ENCODE peak calls at places on chromosomes 7 and 10, in five cellular contexts. U is HCT116, I is stomach, P is A549, J is GM12891. F is an unnamed sample.

GRCh38 chr7:65968256-65969185 is 13.5 kb downstream of the GUSB start:
- DNase-seq in I (no peak), J (no peak), U (no peak), P (no peak), F (no peak)

GRCh38 chr7:12646139-12646538 is 41.3 kb upstream of the ARL4A start:
- DNase-seq in I (no peak), J (no peak), P (no peak), U (no peak), F (no peak)

GRCh38 chr7:151018421-151019129 is 5.7 kb downstream of the ATG9B start:
- DNase-seq in P (no peak), I (peak), U (no peak), J (no peak), F (no peak)

GRCh38 chr7:158829021-158829341 is 328 bp downstream of the ESYT2 start:
- DNase-seq in I (peak), U (no peak), J (peak), P (peak), F (peak)

GRCh38 chr10:98589691-98590090 is 143.0 kb upstream of the HPS1 start:
- DNase-seq in I (no peak), U (no peak), J (no peak), P (no peak), F (no peak)

GRCh38 chr10:48608926-48609325 is 4.1 kb upstream of the ARHGAP22 start:
- DNase-seq in U (no peak), I (no peak), P (no peak), J (no peak), F (no peak)

GRCh38 chr10:16520900-16521299 is 779 bp downstream of the C1QL3 start:
- DNase-seq in I (peak), U (no peak), J (peak), P (no peak), F (peak)

GRCh38 chr7:54839538-54840213 is 80.7 kb upstream of the SEC61G start:
- DNase-seq in P (peak), I (peak), J (no peak), U (peak), F (no peak)

GRCh38 chr7:6392712-6393666 is 54.8 kb downstream of the DAGLB start:
- DNase-seq in U (peak), J (no peak), I (peak), P (peak), F (peak)

GRCh38 chr10:124446830-124447740 is 2.8 kb downstream of the NKX1-2 start:
- DNase-seq in J (no peak), I (no peak), U (no peak), P (no peak), F (no peak)

GRCh38 chr10:18860591-18861205 is 187.9 kb upstream of the MALRD1 start:
- DNase-seq in U (no peak), J (no peak), I (no peak), P (no peak), F (no peak)

GRCh38 chr10:115935731-115936130 is 337.3 kb downstream of the GFRA1 start:
- DNase-seq in U (no peak), P (no peak), I (no peak), J (no peak), F (no peak)

GRCh38 chr7:2019693-2020511 is 212.8 kb downstream of the MAD1L1 start:
- DNase-seq in P (no peak), J (peak), U (no peak), I (no peak), F (no peak)

GRCh38 chr7:50632561-50633413 is 67.6 kb upstream of the DDC start:
- DNase-seq in P (peak), J (peak), U (peak), I (peak), F (no peak)

GRCh38 chr10:63423489-63423888 is 42.3 kb downstream of the JMJD1C start:
- DNase-seq in U (no peak), J (no peak), I (no peak), P (no peak), F (no peak)
- TF ChIP-seq POLR2A in U (no peak), J (no peak), I (no peak), P (no peak), F (no peak)

DNA sequence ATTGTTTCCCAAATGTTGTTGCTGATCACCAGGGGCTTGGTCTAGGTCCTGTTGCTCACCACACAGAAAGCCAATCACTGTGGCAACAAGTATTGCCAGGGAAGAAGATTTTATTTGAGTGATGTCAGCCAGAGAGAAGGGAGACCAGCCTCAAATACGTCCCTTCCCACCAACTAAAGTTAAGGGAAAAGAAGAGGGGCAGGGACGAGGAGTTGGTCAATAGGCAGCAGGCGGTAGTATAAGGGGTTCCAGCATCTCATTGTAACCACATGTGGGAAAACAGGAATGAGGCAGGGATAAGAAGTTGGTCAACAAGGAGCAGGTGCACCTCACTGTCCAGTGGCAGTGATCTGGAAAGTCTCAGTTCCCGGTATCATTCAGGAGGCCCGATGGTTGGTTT is 138.9 kb upstream of the KCNMA1 start:
- DNase-seq in U (no peak), I (no peak), P (no peak), J (no peak), F (no peak)
- TF ChIP-seq POLR2A in U (no peak), I (no peak), P (no peak), J (no peak), F (no peak)

GRCh38 chr7:40815512-40815911 is 680.7 kb downstream of the SUGCT start:
- DNase-seq in U (no peak), I (no peak), P (no peak), J (no peak), F (no peak)
- TF ChIP-seq POLR2A in U (no peak), I (no peak), P (no peak), J (no peak), F (no peak)

GRCh38 chr10:60778214-60778977 is at the start of gene CDK1:
- DNase-seq in J (peak), I (peak), U (peak), P (peak), F (peak)
- TF ChIP-seq POLR2A in J (peak), I (no peak), U (peak), P (peak), F (peak)

DNA sequence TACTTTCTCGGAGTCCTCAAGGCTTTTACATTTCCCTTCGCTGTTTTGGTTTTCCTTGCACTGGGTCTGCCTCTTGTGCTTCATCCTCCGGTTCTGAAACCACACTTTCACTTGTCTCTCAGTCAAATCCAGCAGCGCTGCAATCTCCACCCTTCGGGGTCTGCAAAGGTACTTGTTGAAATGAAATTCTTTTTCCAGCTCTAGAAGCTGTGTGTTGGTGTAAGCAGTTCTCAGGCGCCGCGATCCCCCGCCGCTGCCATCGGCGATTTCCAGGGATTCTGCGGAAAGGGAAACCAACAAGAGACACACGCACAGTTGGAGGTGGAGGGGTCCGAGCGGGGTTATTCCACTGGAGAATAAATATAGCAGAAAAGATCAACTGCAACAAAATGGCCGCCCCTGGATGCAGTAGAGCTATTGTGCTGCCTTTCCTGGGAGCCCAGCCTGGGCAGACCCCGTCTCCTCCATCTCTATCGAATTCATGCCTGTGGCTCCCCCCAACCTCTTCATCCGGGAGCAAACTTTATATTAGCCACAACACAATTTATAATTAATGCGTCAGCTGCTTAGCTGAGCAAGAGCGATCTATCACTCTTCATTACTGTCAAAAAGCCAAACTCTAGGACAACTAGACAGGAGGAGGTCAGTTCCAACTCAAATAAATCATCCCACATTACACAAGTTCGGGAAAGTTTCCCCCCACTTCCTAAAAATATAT is 1.1 kb downstream of the HOXA2 start:
- DNase-seq in I (no peak), P (no peak), J (no peak), U (no peak), F (no peak)
- TF ChIP-seq POLR2A in I (no peak), P (no peak), J (no peak), U (no peak), F (no peak)

GRCh38 chr10:44974628-44975431 is 3.8 kb downstream of the DEPP1 start:
- DNase-seq in J (peak), I (peak), P (peak), U (peak), F (peak)
- TF ChIP-seq POLR2A in J (no peak), I (no peak), P (no peak), U (no peak), F (no peak)

GRCh38 chr7:40436761-40437160 is 302.0 kb downstream of the SUGCT start:
- DNase-seq in I (no peak), P (no peak), U (no peak), J (no peak), F (no peak)

GRCh38 chr7:40437936-40438634 is 303.3 kb downstream of the SUGCT start:
- DNase-seq in I (no peak), U (no peak), P (no peak), J (no peak), F (no peak)

GRCh38 chr7:40432046-40432445 is 297.2 kb downstream of the SUGCT start:
- DNase-seq in P (no peak), I (no peak), U (no peak), J (no peak), F (no peak)

DNA sequence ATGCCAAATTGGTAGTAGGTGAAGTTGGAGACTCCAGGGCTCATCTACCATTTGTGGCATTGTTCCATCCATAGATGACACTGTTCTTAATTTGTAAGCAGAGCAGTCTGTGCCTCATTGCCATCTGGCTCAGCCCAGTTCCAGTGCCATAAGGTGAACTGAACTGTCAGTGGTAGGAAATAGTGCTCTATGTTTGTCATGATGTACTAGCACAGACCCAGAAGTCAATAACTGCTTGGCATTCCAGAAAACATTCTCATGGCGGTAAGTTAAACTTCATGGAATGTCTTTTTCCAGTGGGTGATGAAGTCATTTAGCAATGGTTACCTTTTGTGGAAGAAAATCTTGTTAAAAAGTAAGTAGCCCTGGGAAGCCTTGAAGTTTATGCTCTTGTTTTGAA is 302.7 kb downstream of the SUGCT start:
- DNase-seq in U (peak), I (no peak), P (no peak), J (no peak), F (no peak)
- TF ChIP-seq POLR2A in U (no peak), I (no peak), P (no peak), J (no peak), F (no peak)

GRCh38 chr7:44068054-44068453 is 2.7 kb upstream of the PGAM2 start:
- DNase-seq in J (no peak), U (no peak), P (no peak), I (no peak), F (no peak)
- TF ChIP-seq POLR2A in J (no peak), U (no peak), P (no peak), I (no peak), F (no peak)

GRCh38 chr10:93993782-93994668 is at the start of gene PLCE1:
- DNase-seq in P (peak), J (peak), U (no peak), I (peak), F (peak)
- TF ChIP-seq POLR2A in P (peak), J (no peak), U (no peak), I (no peak), F (no peak)

GRCh38 chr7:99395616-99396327 is 12.6 kb downstream of the PDAP1 start:
- DNase-seq in I (no peak), U (no peak), P (no peak), J (no peak), F (no peak)

GRCh38 chr7:99394188-99394502 is 14.3 kb downstream of the PDAP1 start:
- DNase-seq in J (no peak), I (no peak), U (no peak), P (no peak), F (no peak)

GRCh38 chr7:99392659-99393362 is 15.6 kb downstream of the PDAP1 start:
- DNase-seq in P (no peak), U (no peak), I (peak), J (peak), F (peak)

GRCh38 chr7:99392046-99392445 is 16.4 kb downstream of the PDAP1 start:
- DNase-seq in U (no peak), P (no peak), J (no peak), I (no peak), F (no peak)

GRCh38 chr7:99393363-99394187 is 14.8 kb downstream of the PDAP1 start:
- DNase-seq in I (peak), U (no peak), P (no peak), J (no peak), F (peak)
- TF ChIP-seq POLR2A in I (no peak), U (no peak), P (no peak), J (peak), F (no peak)